ENCODE peak calls at places on chromosomes 3 and 15, in seven cellular contexts. D is PC-3, R is mucosa of descending colon, V is GM12865, N is ACHN, S is mesothelial cell of epicardium, X is HFFc6. C is an unnamed sample.

GRCh38 chr3:170346481-170347125 is 10.9 kb upstream of the SKIL start:
- DNase-seq in X (peak), V (no peak), N (peak), S (no peak), R (no peak), D (peak), C (no peak)

GRCh38 chr15:79989682-79990081 is 18.7 kb upstream of the BCL2A1 start:
- DNase-seq in N (no peak), V (no peak), S (no peak), R (no peak), X (peak), D (no peak), C (no peak)

GRCh38 chr3:196726788-196727675 is 12.6 kb upstream of the PAK2 start:
- DNase-seq in X (peak), R (no peak), N (peak), D (peak), V (peak), S (no peak), C (peak)

GRCh38 chr15:52496776-52497470 is 31.8 kb downstream of the MYO5A start:
- DNase-seq in R (no peak), X (peak), N (peak), S (no peak), V (no peak), D (peak), C (peak)

GRCh38 chr3:45488581-45488980 is 100.2 kb downstream of the LARS2 start:
- DNase-seq in D (peak), X (no peak), S (no peak), N (no peak), V (peak), R (no peak), C (no peak)

GRCh38 chr3:163328680-163329079 is 1749.6 kb downstream of the SI start:
- DNase-seq in V (no peak), N (no peak), S (no peak), X (no peak), D (no peak), R (no peak), C (no peak)

GRCh38 chr3:106913111-106913698 is 464.0 kb upstream of the CCDC54 start:
- DNase-seq in V (no peak), D (no peak), X (no peak), S (no peak), R (no peak), N (no peak), C (no peak)

GRCh38 chr3:193556841-193557240 is 2.1 kb upstream of the ATP13A4 start:
- DNase-seq in D (no peak), R (peak), S (no peak), V (no peak), X (no peak), N (no peak), C (no peak)

GRCh38 chr3:148319161-148319915 is 378.4 kb upstream of the AGTR1 start:
- DNase-seq in N (no peak), X (peak), V (peak), R (no peak), D (peak), S (no peak), C (no peak)

GRCh38 chr3:108062051-108062450 is 28.8 kb downstream of the CD47 start:
- DNase-seq in D (no peak), V (peak), S (no peak), X (no peak), N (no peak), R (no peak), C (no peak)

GRCh38 chr3:12875857-12876451 is 34.6 kb upstream of the RPL32 start:
- DNase-seq in X (peak), S (no peak), R (peak), V (peak), N (no peak), D (no peak), C (no peak)

GRCh38 chr3:45092132-45093031 is 53.8 kb downstream of the CDCP1 start:
- DNase-seq in D (peak), S (no peak), N (no peak), V (no peak), X (peak), R (peak), C (peak)

GRCh38 chr15:75181780-75182179 is 19.9 kb upstream of the C15orf39 start:
- DNase-seq in N (no peak), R (no peak), S (no peak), D (no peak), X (no peak), V (no peak), C (no peak)